ENCODE peak calls at places on chromosome 15, in ten cellular contexts. One of them, this sample, is unnamed.

GRCh38 chr15:29568840-29569532 is 253.3 kb downstream of the TJP1 start:
- DNase-seq in anterior cingulate cortex: no peak
- DNase-seq in Kasumi-1: peak
- DNase-seq in stimulated activated CD4-positive, alpha-beta T cell treated with anti-CD3 and anti-CD28 coated beads, Interleukin-1b, Interleukin-23, amount 100 ng/mL, for 1 hour: no peak
- DNase-seq in foreskin fibroblast: peak
- DNase-seq in naive thymus-derived CD8-positive, alpha-beta T cell: no peak
- DNase-seq in HTR-8/SVneo: peak
- DNase-seq in NB4: peak
- DNase-seq in posterior cingulate gyrus: peak
- DNase-seq in HS-5: no peak
- DNase-seq in this sample: peak

GRCh38 chr15:75172168-75172841 is 29.4 kb upstream of the C15orf39 start:
- DNase-seq in anterior cingulate cortex: no peak
- DNase-seq in Kasumi-1: no peak
- DNase-seq in stimulated activated CD4-positive, alpha-beta T cell treated with anti-CD3 and anti-CD28 coated beads, Interleukin-1b, Interleukin-23, amount 100 ng/mL, for 1 hour: no peak
- DNase-seq in foreskin fibroblast: no peak
- DNase-seq in naive thymus-derived CD8-positive, alpha-beta T cell: no peak
- DNase-seq in HTR-8/SVneo: no peak
- DNase-seq in NB4: peak
- DNase-seq in posterior cingulate gyrus: no peak
- DNase-seq in HS-5: no peak
- DNase-seq in this sample: no peak

GRCh38 chr15:69852482-69853275 is 245.0 kb downstream of the TLE3 start:
- DNase-seq in anterior cingulate cortex: no peak
- DNase-seq in Kasumi-1: no peak
- DNase-seq in stimulated activated CD4-positive, alpha-beta T cell treated with anti-CD3 and anti-CD28 coated beads, Interleukin-1b, Interleukin-23, amount 100 ng/mL, for 1 hour: no peak
- DNase-seq in foreskin fibroblast: no peak
- DNase-seq in naive thymus-derived CD8-positive, alpha-beta T cell: no peak
- DNase-seq in HTR-8/SVneo: peak
- DNase-seq in NB4: no peak
- DNase-seq in posterior cingulate gyrus: no peak
- DNase-seq in HS-5: peak
- DNase-seq in this sample: no peak

GRCh38 chr15:52018244-52018643 is 775 bp upstream of the MAPK6 start:
- DNase-seq in anterior cingulate cortex: no peak
- DNase-seq in Kasumi-1: no peak
- DNase-seq in stimulated activated CD4-positive, alpha-beta T cell treated with anti-CD3 and anti-CD28 coated beads, Interleukin-1b, Interleukin-23, amount 100 ng/mL, for 1 hour: no peak
- DNase-seq in foreskin fibroblast: peak
- DNase-seq in naive thymus-derived CD8-positive, alpha-beta T cell: no peak
- DNase-seq in HTR-8/SVneo: peak
- DNase-seq in NB4: no peak
- DNase-seq in posterior cingulate gyrus: no peak
- DNase-seq in HS-5: no peak
- DNase-seq in this sample: no peak

GRCh38 chr15:98770984-98771383 is 122.6 kb downstream of the IGF1R start:
- DNase-seq in anterior cingulate cortex: no peak
- DNase-seq in Kasumi-1: no peak
- DNase-seq in stimulated activated CD4-positive, alpha-beta T cell treated with anti-CD3 and anti-CD28 coated beads, Interleukin-1b, Interleukin-23, amount 100 ng/mL, for 1 hour: no peak
- DNase-seq in foreskin fibroblast: no peak
- DNase-seq in naive thymus-derived CD8-positive, alpha-beta T cell: no peak
- DNase-seq in HTR-8/SVneo: no peak
- DNase-seq in NB4: no peak
- DNase-seq in posterior cingulate gyrus: no peak
- DNase-seq in HS-5: no peak
- DNase-seq in this sample: no peak

GRCh38 chr15:77418341-77419049 is 1.4 kb downstream of the PEAK1 start:
- DNase-seq in anterior cingulate cortex: no peak
- DNase-seq in Kasumi-1: no peak
- DNase-seq in stimulated activated CD4-positive, alpha-beta T cell treated with anti-CD3 and anti-CD28 coated beads, Interleukin-1b, Interleukin-23, amount 100 ng/mL, for 1 hour: no peak
- DNase-seq in foreskin fibroblast: peak
- DNase-seq in naive thymus-derived CD8-positive, alpha-beta T cell: peak
- DNase-seq in HTR-8/SVneo: no peak
- DNase-seq in NB4: peak
- DNase-seq in posterior cingulate gyrus: no peak
- DNase-seq in HS-5: no peak
- DNase-seq in this sample: no peak

GRCh38 chr15:90956551-90957104 is 1.9 kb downstream of the RCCD1 start:
- DNase-seq in anterior cingulate cortex: peak
- DNase-seq in Kasumi-1: no peak
- DNase-seq in stimulated activated CD4-positive, alpha-beta T cell treated with anti-CD3 and anti-CD28 coated beads, Interleukin-1b, Interleukin-23, amount 100 ng/mL, for 1 hour: peak
- DNase-seq in foreskin fibroblast: peak
- DNase-seq in naive thymus-derived CD8-positive, alpha-beta T cell: peak
- DNase-seq in HTR-8/SVneo: peak
- DNase-seq in NB4: no peak
- DNase-seq in posterior cingulate gyrus: peak
- DNase-seq in HS-5: no peak
- DNase-seq in this sample: peak

GRCh38 chr15:51110171-51110570 is 15.5 kb upstream of the TNFAIP8L3 start:
- DNase-seq in anterior cingulate cortex: no peak
- DNase-seq in Kasumi-1: no peak
- DNase-seq in stimulated activated CD4-positive, alpha-beta T cell treated with anti-CD3 and anti-CD28 coated beads, Interleukin-1b, Interleukin-23, amount 100 ng/mL, for 1 hour: no peak
- DNase-seq in foreskin fibroblast: no peak
- DNase-seq in naive thymus-derived CD8-positive, alpha-beta T cell: no peak
- DNase-seq in HTR-8/SVneo: no peak
- DNase-seq in NB4: no peak
- DNase-seq in posterior cingulate gyrus: no peak
- DNase-seq in HS-5: no peak
- DNase-seq in this sample: no peak

GRCh38 chr15:42577514-42578031 is 2.2 kb downstream of the STARD9 start:
- DNase-seq in anterior cingulate cortex: no peak
- DNase-seq in Kasumi-1: no peak
- DNase-seq in stimulated activated CD4-positive, alpha-beta T cell treated with anti-CD3 and anti-CD28 coated beads, Interleukin-1b, Interleukin-23, amount 100 ng/mL, for 1 hour: no peak
- DNase-seq in foreskin fibroblast: peak
- DNase-seq in naive thymus-derived CD8-positive, alpha-beta T cell: no peak
- DNase-seq in HTR-8/SVneo: no peak
- DNase-seq in NB4: no peak
- DNase-seq in posterior cingulate gyrus: no peak
- DNase-seq in HS-5: no peak
- DNase-seq in this sample: no peak

GRCh38 chr15:92017882-92018534 is 164.5 kb downstream of the SLCO3A1 start:
- DNase-seq in anterior cingulate cortex: no peak
- DNase-seq in Kasumi-1: no peak
- DNase-seq in stimulated activated CD4-positive, alpha-beta T cell treated with anti-CD3 and anti-CD28 coated beads, Interleukin-1b, Interleukin-23, amount 100 ng/mL, for 1 hour: no peak
- DNase-seq in foreskin fibroblast: no peak
- DNase-seq in naive thymus-derived CD8-positive, alpha-beta T cell: no peak
- DNase-seq in HTR-8/SVneo: no peak
- DNase-seq in NB4: no peak
- DNase-seq in posterior cingulate gyrus: no peak
- DNase-seq in HS-5: no peak
- DNase-seq in this sample: no peak

GRCh38 chr15:70033109-70033508 is 64.6 kb downstream of the TLE3 start:
- DNase-seq in anterior cingulate cortex: no peak
- DNase-seq in Kasumi-1: no peak
- DNase-seq in stimulated activated CD4-positive, alpha-beta T cell treated with anti-CD3 and anti-CD28 coated beads, Interleukin-1b, Interleukin-23, amount 100 ng/mL, for 1 hour: no peak
- DNase-seq in foreskin fibroblast: no peak
- DNase-seq in naive thymus-derived CD8-positive, alpha-beta T cell: no peak
- DNase-seq in HTR-8/SVneo: no peak
- DNase-seq in NB4: no peak
- DNase-seq in posterior cingulate gyrus: no peak
- DNase-seq in HS-5: no peak
- DNase-seq in this sample: no peak

GRCh38 chr15:60507596-60508424 is 28.9 kb upstream of the ICE2 start:
- DNase-seq in anterior cingulate cortex: peak
- DNase-seq in Kasumi-1: peak
- DNase-seq in stimulated activated CD4-positive, alpha-beta T cell treated with anti-CD3 and anti-CD28 coated beads, Interleukin-1b, Interleukin-23, amount 100 ng/mL, for 1 hour: no peak
- DNase-seq in foreskin fibroblast: peak
- DNase-seq in naive thymus-derived CD8-positive, alpha-beta T cell: peak
- DNase-seq in HTR-8/SVneo: peak
- DNase-seq in NB4: peak
- DNase-seq in posterior cingulate gyrus: peak
- DNase-seq in HS-5: no peak
- DNase-seq in this sample: peak

This sample was measured in D341Med.